ENCODE peak calls at places on chromosomes 16 and 17, in eight cellular contexts. J, A, I, W, U, O, D and E are unnamed samples.

GRCh38 chr17:48663134-48663924 is 37.2 kb upstream of the HOXB9 start:
- DNase-seq in I (no peak), D (no peak), W (no peak), J (no peak), O (no peak), A (no peak), U (no peak), E (peak; percentile 22)

GRCh38 chr17:81558941-81559806 is 7.0 kb upstream of the FAAP100 start:
- DNase-seq in A (no peak), U (no peak), J (peak; percentile 20), D (no peak), O (peak; percentile 63), I (no peak), W (no peak), E (no peak)

GRCh38 chr16:30557397-30557949 is 701 bp downstream of the ZNF764 start:
- DNase-seq in J (no peak), O (no peak), U (no peak), W (no peak), A (no peak), D (no peak), I (no peak), E (no peak)

GRCh38 chr16:52265446-52265861 is 281.5 kb downstream of the TOX3 start:
- DNase-seq in W (no peak), O (no peak), U (no peak), D (no peak), A (no peak), J (no peak), I (no peak), E (no peak)

GRCh38 chr16:57985204-57986121 is 14.5 kb upstream of the CNGB1 start:
- DNase-seq in O (peak; percentile 45), I (no peak), A (no peak), U (peak; percentile 16), J (no peak), W (peak; percentile 36), D (peak; percentile 43), E (no peak)

GRCh38 chr16:84582958-84583516 is 34.8 kb downstream of the COTL1 start:
- DNase-seq in J (no peak), I (peak; percentile 52), U (peak; percentile 35), A (no peak), O (no peak), W (no peak), D (no peak), E (no peak)

GRCh38 chr16:84913315-84913714 is 93.5 kb downstream of the CRISPLD2 start:
- DNase-seq in D (no peak), U (peak; percentile 85), W (no peak), I (no peak), A (no peak), J (no peak), O (no peak), E (no peak)

GRCh38 chr17:80872999-80873951 is 118.4 kb upstream of the CHMP6 start:
- DNase-seq in U (peak; percentile 86), O (peak; percentile 68), A (no peak), D (peak; percentile 44), W (peak; percentile 3), I (peak; percentile 62), J (no peak), E (peak; percentile 36)

GRCh38 chr16:53598513-53599266 is 95.7 kb upstream of the AKTIP start:
- DNase-seq in J (no peak), W (no peak), U (no peak), O (no peak), A (no peak), D (no peak), I (no peak), E (no peak)

GRCh38 chr16:57485091-57485915 is 990 bp downstream of the DOK4 start:
- DNase-seq in A (no peak), D (no peak), W (peak; percentile 42), U (no peak), O (no peak), J (no peak), I (no peak), E (no peak)

GRCh38 chr16:29844575-29845331 is 18.3 kb downstream of the CDIPT start:
- DNase-seq in D (peak; percentile 73), I (no peak), W (peak; percentile 73), A (no peak), J (peak; percentile 69), U (peak; percentile 85), O (no peak), E (no peak)

GRCh38 chr17:40615295-40615988 is 32.2 kb downstream of the SMARCE1 start:
- DNase-seq in U (peak; percentile 45), I (peak; percentile 23), W (peak; percentile 72), J (peak; percentile 59), A (peak; percentile 44), O (peak; percentile 73), D (no peak), E (peak; percentile 74)

GRCh38 chr16:53872248-53873221 is 168.6 kb downstream of the FTO start:
- DNase-seq in I (peak; percentile 74), O (no peak), D (no peak), J (no peak), A (no peak), U (peak; percentile 7), W (no peak), E (no peak)

GRCh38 chr16:56614549-56614991 is 6.2 kb downstream of the MT2A start:
- DNase-seq in D (no peak), I (peak; percentile 60), U (no peak), O (no peak), A (no peak), J (peak; percentile 47), W (no peak), E (peak; percentile 84)

DNA sequence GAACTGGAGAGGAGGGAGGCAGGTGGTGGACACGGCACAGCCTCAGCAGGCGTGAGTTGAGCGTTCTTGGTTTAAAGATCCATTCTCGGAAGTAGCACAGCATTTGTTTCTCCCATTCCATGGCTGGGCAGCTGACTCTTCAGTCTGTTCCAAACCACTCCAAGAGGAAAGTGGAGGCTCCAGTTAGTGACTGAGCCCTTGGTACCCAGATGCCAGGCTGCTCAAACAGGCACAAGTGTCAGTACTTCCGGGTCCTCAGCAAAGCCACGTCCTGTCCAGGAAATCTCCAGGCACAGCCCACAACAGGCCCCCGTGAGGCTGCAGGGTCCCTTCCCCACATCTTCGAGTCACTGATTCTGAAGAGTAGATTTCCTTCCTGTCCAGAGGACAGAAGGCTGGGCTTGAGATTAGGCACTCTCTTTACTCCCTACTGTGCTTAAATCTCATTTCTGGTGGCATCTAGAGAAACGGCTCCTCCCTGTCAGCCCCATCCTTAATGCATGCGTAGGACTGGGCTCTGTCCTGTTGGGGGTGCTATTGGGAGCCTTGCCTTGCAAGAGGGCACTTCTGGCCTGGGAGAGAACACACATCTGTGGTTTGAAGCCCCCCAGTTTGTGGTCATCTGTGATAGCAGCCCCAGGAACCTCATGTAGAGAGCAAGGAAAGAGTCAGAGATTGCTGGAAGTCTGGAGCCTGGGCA is 39.7 kb upstream of the NAT9 start:
- DNase-seq in U (no peak), W (no peak), O (peak; percentile 72), D (no peak), A (no peak), J (no peak), I (no peak), E (no peak)
- TF ChIP-seq CTCF in U (no peak), W (no peak), O (peak; percentile 36), D (no peak), A (peak; percentile 22), J (peak; percentile 29), I (peak; percentile 58), E (peak; percentile 50)

GRCh38 chr17:32276217-32276616 is 10.6 kb downstream of the RHBDL3 start:
- DNase-seq in D (no peak), A (peak; percentile 65), U (no peak), J (no peak), I (no peak), W (peak; percentile 48), O (no peak), E (no peak)

GRCh38 chr17:32274101-32274500 is 8.5 kb downstream of the RHBDL3 start:
- DNase-seq in U (no peak), W (no peak), O (no peak), A (no peak), D (no peak), I (no peak), J (no peak), E (no peak)

GRCh38 chr17:32274643-32275042 is 9.0 kb downstream of the RHBDL3 start:
- DNase-seq in J (no peak), D (peak; percentile 10), I (no peak), A (no peak), U (no peak), O (no peak), W (no peak), E (no peak)

GRCh38 chr17:32277284-32277683 is 11.7 kb downstream of the RHBDL3 start:
- DNase-seq in A (peak; percentile 64), J (peak; percentile 61), W (no peak), I (peak; percentile 37), O (peak; percentile 51), D (no peak), U (peak; percentile 63), E (no peak)

GRCh38 chr17:32275060-32276042 is 9.7 kb downstream of the RHBDL3 start:
- DNase-seq in O (peak; percentile 54), W (peak; percentile 47), I (peak; percentile 88), J (peak; percentile 73), U (peak; percentile 94), D (peak; percentile 41), A (peak; percentile 43), E (peak; percentile 74)
- TF ChIP-seq CTCF in O (no peak), W (no peak), I (no peak), J (no peak), U (no peak), D (no peak), A (no peak), E (no peak)

DNA sequence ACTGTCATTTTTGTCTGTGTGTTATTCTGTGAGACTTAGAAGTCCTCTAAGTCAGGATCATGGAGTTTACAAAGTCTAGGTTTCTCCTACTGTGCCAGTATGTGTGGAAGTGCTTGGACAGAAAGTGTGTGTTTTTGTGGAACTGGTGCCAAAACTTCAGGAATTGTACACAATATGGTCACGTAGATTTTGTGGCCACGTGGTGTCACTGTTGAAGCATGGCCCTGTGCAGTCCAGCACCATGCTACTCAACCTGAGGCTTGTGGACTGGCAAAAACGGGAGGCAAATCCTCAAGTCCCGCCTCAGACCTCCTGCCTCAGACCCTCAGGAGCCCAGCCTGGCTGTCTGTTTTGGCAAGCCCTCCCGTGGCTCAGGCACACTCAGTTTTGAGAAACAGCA is 16.7 kb upstream of the ALKBH5 start:
- DNase-seq in D (no peak), I (no peak), A (no peak), J (no peak), W (peak; percentile 56), U (no peak), O (no peak), E (peak; percentile 45)
- TF ChIP-seq CTCF in D (no peak), I (peak; percentile 20), A (no peak), J (no peak), W (no peak), U (no peak), O (no peak), E (peak; percentile 56)

DNA sequence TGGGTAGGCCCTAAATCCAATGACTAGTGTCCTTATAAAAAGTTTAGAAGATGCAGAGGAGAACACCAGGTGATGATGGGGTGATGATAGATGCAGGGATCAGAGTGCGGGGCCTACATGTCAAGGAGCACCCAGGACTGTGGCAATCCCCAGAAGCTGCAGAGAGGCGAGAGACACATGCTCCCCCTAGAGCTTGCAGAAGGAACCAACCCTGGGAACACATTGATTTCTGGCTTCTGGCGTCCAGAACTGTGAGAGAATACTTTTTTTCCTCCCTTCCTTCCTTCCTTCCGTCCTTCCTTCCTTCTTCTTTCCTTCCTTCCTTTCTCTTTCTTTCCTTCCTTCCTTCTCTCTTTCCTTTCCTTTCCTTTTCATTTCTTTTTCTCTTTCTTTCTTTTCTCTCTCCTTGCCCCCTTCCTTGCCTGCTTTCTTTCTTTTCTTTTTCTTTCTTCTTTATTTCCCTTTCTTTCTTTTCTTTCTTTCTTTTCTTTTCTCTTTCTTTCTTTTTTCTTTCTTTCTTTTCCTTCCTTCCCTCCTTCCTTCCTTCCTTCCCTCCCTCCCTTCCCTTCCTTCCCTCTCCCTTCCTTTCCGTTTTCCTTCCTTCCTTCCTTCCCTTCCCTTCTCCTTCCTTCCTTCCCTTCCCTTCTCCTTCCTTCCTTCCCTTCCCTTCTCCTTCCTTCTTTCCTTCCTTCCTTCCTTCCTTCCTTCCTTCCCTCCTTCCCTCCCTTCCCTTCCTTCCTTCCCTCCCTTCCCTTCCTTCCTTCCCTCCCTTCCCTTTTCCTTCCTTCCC is 134.3 kb downstream of the HAPSTR1 start:
- DNase-seq in W (no peak), O (peak; percentile 48), J (peak; percentile 0), I (no peak), A (no peak), D (no peak), U (no peak), E (peak; percentile 6)
- TF ChIP-seq CTCF in W (no peak), O (peak; percentile 60), J (peak; percentile 9), I (peak; percentile 54), A (peak; percentile 45), D (peak; percentile 16), U (no peak), E (peak; percentile 37)